ENCODE peak calls at places on chromosomes 2 and 18, in four cellular contexts. P is A549, Z is T-cell, G is dermis blood vessel endothelial cell. T is an unnamed sample.

GRCh38 chr2:237998530-237998929 is 31.7 kb downstream of the UBE2F start:
- DNase-seq in G (peak), P (no peak), Z (no peak), T (no peak)

GRCh38 chr2:66433945-66434678 is 813 bp upstream of the MEIS1 start:
- DNase-seq in Z (no peak), P (peak), G (peak), T (peak)

GRCh38 chr2:239178484-239178883 is 222.3 kb downstream of the HDAC4 start:
- DNase-seq in G (no peak), Z (no peak), P (no peak), T (no peak)

GRCh38 chr18:38565513-38565912 is 999.9 kb upstream of the CELF4 start:
- DNase-seq in Z (no peak), G (no peak), P (no peak), T (no peak)

GRCh38 chr18:61637319-61637718 is 255.5 kb downstream of the RNF152 start:
- DNase-seq in G (no peak), P (no peak), Z (no peak), T (no peak)

GRCh38 chr18:35736696-35737095 is 155.2 kb downstream of the GALNT1 start:
- DNase-seq in Z (no peak), G (no peak), P (no peak), T (no peak)

GRCh38 chr2:47735046-47735445 is 47.9 kb upstream of the MSH6 start:
- DNase-seq in G (no peak), Z (no peak), P (no peak), T (no peak)

GRCh38 chr2:200379481-200380120 is 73.1 kb downstream of the SPATS2L start:
- DNase-seq in P (no peak), G (no peak), Z (no peak), T (no peak)

GRCh38 chr2:233084488-233084887 is 24.3 kb downstream of the INPP5D start:
- DNase-seq in Z (peak), P (no peak), G (peak), T (no peak)

GRCh38 chr2:204972606-204973336 is 427.5 kb downstream of the PARD3B start:
- DNase-seq in P (no peak), Z (no peak), G (no peak), T (no peak)

GRCh38 chr2:23567382-23567781 is 182.4 kb downstream of the KLHL29 start:
- DNase-seq in Z (no peak), G (no peak), P (no peak), T (no peak)

GRCh38 chr2:238857929-238858328 is 10.0 kb downstream of the TWIST2 start:
- DNase-seq in Z (no peak), P (no peak), G (no peak), T (no peak)

GRCh38 chr2:182593394-182593707 is 122.7 kb upstream of the DNAJC10 start:
- DNase-seq in P (no peak), Z (no peak), G (peak), T (peak)

GRCh38 chr2:182248362-182248761 is 178.5 kb downstream of the PDE1A start:
- DNase-seq in G (no peak), P (no peak), Z (no peak), T (no peak)

GRCh38 chr2:43082111-43082877 is 144.1 kb downstream of the ZFP36L2 start:
- DNase-seq in G (peak), P (peak), Z (no peak), T (no peak)

GRCh38 chr2:209936106-209936663 is 66.3 kb upstream of the RPE start:
- DNase-seq in G (peak), P (peak), Z (no peak), T (no peak)

GRCh38 chr2:147100406-147101035 is 744.3 kb upstream of the ACVR2A start:
- DNase-seq in P (no peak), G (no peak), Z (no peak), T (no peak)

GRCh38 chr2:156602552-156602933 is 166.4 kb downstream of the GPD2 start:
- DNase-seq in Z (no peak), G (no peak), P (no peak), T (no peak)

GRCh38 chr2:163565192-163565591 is 170.6 kb downstream of the FIGN start:
- DNase-seq in P (no peak), G (no peak), Z (no peak), T (no peak)

GRCh38 chr18:55588876-55589595 is 1.0 kb upstream of the TCF4 start:
- DNase-seq in Z (no peak), P (peak), G (peak), T (no peak)

GRCh38 chr18:11074879-11075278 is 74.5 kb downstream of the PIEZO2 start:
- DNase-seq in Z (no peak), P (no peak), G (no peak), T (no peak)

GRCh38 chr2:144514731-144515424 is 5.0 kb downstream of the ZEB2 start:
- DNase-seq in Z (no peak), G (no peak), P (no peak), T (no peak)

GRCh38 chr2:12456293-12457151 is 260.2 kb upstream of the TRIB2 start:
- DNase-seq in P (peak), Z (peak), G (peak), T (peak)

GRCh38 chr2:85804583-85804982 is 50.8 kb downstream of the ATOH8 start:
- DNase-seq in P (peak), Z (no peak), G (peak), T (peak)

GRCh38 chr2:16382451-16382850 is 283.2 kb downstream of the CYRIA start:
- DNase-seq in G (no peak), P (no peak), Z (no peak), T (no peak)

GRCh38 chr18:457120-457519 is 43.4 kb downstream of the COLEC12 start:
- DNase-seq in G (peak), Z (no peak), P (no peak), T (no peak)

GRCh38 chr18:9334351-9335254 is at the start of gene TWSG1:
- DNase-seq in G (peak), Z (peak), P (peak), T (peak)

GRCh38 chr18:3998698-3999333 is 456.3 kb downstream of the DLGAP1 start:
- DNase-seq in P (peak), G (peak), Z (no peak), T (peak)

GRCh38 chr2:172704072-172704936 is 31.3 kb upstream of the RAPGEF4 start:
- DNase-seq in P (peak), G (peak), Z (no peak), T (peak)

GRCh38 chr2:38407111-38407682 is 30.1 kb upstream of the ATL2 start:
- DNase-seq in Z (no peak), P (no peak), G (peak), T (no peak)

GRCh38 chr2:68905116-68905515 is 33.9 kb upstream of the BMP10 start:
- DNase-seq in Z (no peak), P (no peak), G (no peak), T (no peak)

GRCh38 chr18:62566199-62566598 is 43.4 kb downstream of the ZCCHC2 start:
- DNase-seq in G (peak), Z (no peak), P (peak), T (no peak)

GRCh38 chr18:75335511-75335910 is 92.0 kb downstream of the SMIM21 start:
- DNase-seq in Z (no peak), P (no peak), G (no peak), T (no peak)

GRCh38 chr2:176781570-176782217 is 430.9 kb upstream of the HNRNPA3 start:
- DNase-seq in P (no peak), G (no peak), Z (no peak), T (no peak)

GRCh38 chr18:72235422-72235821 is 308.7 kb downstream of the CBLN2 start:
- DNase-seq in G (no peak), P (peak), Z (no peak), T (no peak)

GRCh38 chr2:128195435-128195984 is 104.5 kb downstream of the UGGT1 start:
- DNase-seq in Z (no peak), G (peak), P (no peak), T (no peak)

GRCh38 chr2:144198116-144198515 is 321.8 kb downstream of the ZEB2 start:
- DNase-seq in P (peak), G (peak), Z (no peak), T (peak)